ENCODE peak calls at places on chromosomes 6 and 20, in six cellular contexts. One of them, this sample, is unnamed.

GRCh38 chr6:108779521-108779920 is 68.7 kb upstream of the ARMC2 start:
- DNase-seq in stimulated activated naive B cell treated with anti-CD40 and anti-IgM and Interleukin-4, amounts not matched to agents 10 μg/mL and 1 μg/mL and 100 μg/mL, for 72 hours: no peak
- DNase-seq in RCC 7860: no peak
- DNase-seq in left cardiac atrium: no peak
- DNase-seq in caudate nucleus: no peak
- DNase-seq in fibroblast of pulmonary artery: no peak
- DNase-seq in this sample: no peak

GRCh38 chr6:36873612-36874011 is 991 bp downstream of the PPIL1 start:
- DNase-seq in stimulated activated naive B cell treated with anti-CD40 and anti-IgM and Interleukin-4, amounts not matched to agents 10 μg/mL and 1 μg/mL and 100 μg/mL, for 72 hours: no peak
- DNase-seq in RCC 7860: no peak
- DNase-seq in left cardiac atrium: no peak
- DNase-seq in caudate nucleus: no peak
- DNase-seq in fibroblast of pulmonary artery: no peak
- DNase-seq in this sample: no peak

GRCh38 chr20:44470327-44470726 is 5.3 kb upstream of the TTPAL start:
- DNase-seq in stimulated activated naive B cell treated with anti-CD40 and anti-IgM and Interleukin-4, amounts not matched to agents 10 μg/mL and 1 μg/mL and 100 μg/mL, for 72 hours: no peak
- DNase-seq in RCC 7860: no peak
- DNase-seq in left cardiac atrium: no peak
- DNase-seq in caudate nucleus: no peak
- DNase-seq in fibroblast of pulmonary artery: no peak
- DNase-seq in this sample: no peak

GRCh38 chr6:5084192-5084786 is 852 bp upstream of the PPP1R3G start:
- DNase-seq in stimulated activated naive B cell treated with anti-CD40 and anti-IgM and Interleukin-4, amounts not matched to agents 10 μg/mL and 1 μg/mL and 100 μg/mL, for 72 hours: no peak
- DNase-seq in RCC 7860: no peak
- DNase-seq in left cardiac atrium: peak
- DNase-seq in caudate nucleus: no peak
- DNase-seq in fibroblast of pulmonary artery: no peak
- DNase-seq in this sample: peak

GRCh38 chr6:34115396-34116314 is 30.2 kb downstream of the GRM4 start:
- DNase-seq in stimulated activated naive B cell treated with anti-CD40 and anti-IgM and Interleukin-4, amounts not matched to agents 10 μg/mL and 1 μg/mL and 100 μg/mL, for 72 hours: no peak
- DNase-seq in RCC 7860: no peak
- DNase-seq in left cardiac atrium: no peak
- DNase-seq in caudate nucleus: no peak
- DNase-seq in fibroblast of pulmonary artery: peak
- DNase-seq in this sample: no peak

GRCh38 chr20:44959082-44959895 is 908 bp downstream of the TOMM34 start:
- DNase-seq in stimulated activated naive B cell treated with anti-CD40 and anti-IgM and Interleukin-4, amounts not matched to agents 10 μg/mL and 1 μg/mL and 100 μg/mL, for 72 hours: peak
- DNase-seq in RCC 7860: peak
- DNase-seq in left cardiac atrium: no peak
- DNase-seq in caudate nucleus: no peak
- DNase-seq in fibroblast of pulmonary artery: peak
- DNase-seq in this sample: no peak

GRCh38 chr6:49341869-49342268 is 121.2 kb downstream of the MMUT start:
- DNase-seq in stimulated activated naive B cell treated with anti-CD40 and anti-IgM and Interleukin-4, amounts not matched to agents 10 μg/mL and 1 μg/mL and 100 μg/mL, for 72 hours: no peak
- DNase-seq in RCC 7860: no peak
- DNase-seq in left cardiac atrium: no peak
- DNase-seq in caudate nucleus: no peak
- DNase-seq in fibroblast of pulmonary artery: no peak
- DNase-seq in this sample: no peak

GRCh38 chr6:151400473-151400872 is 9.1 kb upstream of the ZBTB2 start:
- DNase-seq in stimulated activated naive B cell treated with anti-CD40 and anti-IgM and Interleukin-4, amounts not matched to agents 10 μg/mL and 1 μg/mL and 100 μg/mL, for 72 hours: no peak
- DNase-seq in RCC 7860: no peak
- DNase-seq in left cardiac atrium: no peak
- DNase-seq in caudate nucleus: no peak
- DNase-seq in fibroblast of pulmonary artery: peak
- DNase-seq in this sample: no peak

GRCh38 chr20:62298577-62299249 is 4.1 kb upstream of the ADRM1 start:
- DNase-seq in stimulated activated naive B cell treated with anti-CD40 and anti-IgM and Interleukin-4, amounts not matched to agents 10 μg/mL and 1 μg/mL and 100 μg/mL, for 72 hours: no peak
- DNase-seq in RCC 7860: no peak
- DNase-seq in left cardiac atrium: peak
- DNase-seq in caudate nucleus: no peak
- DNase-seq in fibroblast of pulmonary artery: no peak
- DNase-seq in this sample: no peak

GRCh38 chr20:52242237-52243230 is 51.0 kb upstream of the ZFP64 start:
- DNase-seq in stimulated activated naive B cell treated with anti-CD40 and anti-IgM and Interleukin-4, amounts not matched to agents 10 μg/mL and 1 μg/mL and 100 μg/mL, for 72 hours: no peak
- DNase-seq in RCC 7860: peak
- DNase-seq in left cardiac atrium: no peak
- DNase-seq in caudate nucleus: no peak
- DNase-seq in fibroblast of pulmonary artery: peak
- DNase-seq in this sample: no peak

GRCh38 chr6:144597511-144597910 is 312.4 kb downstream of the UTRN start:
- DNase-seq in stimulated activated naive B cell treated with anti-CD40 and anti-IgM and Interleukin-4, amounts not matched to agents 10 μg/mL and 1 μg/mL and 100 μg/mL, for 72 hours: no peak
- DNase-seq in RCC 7860: no peak
- DNase-seq in left cardiac atrium: no peak
- DNase-seq in caudate nucleus: no peak
- DNase-seq in fibroblast of pulmonary artery: no peak
- DNase-seq in this sample: no peak

GRCh38 chr6:51542466-51542865 is 544.9 kb downstream of the PKHD1 start:
- DNase-seq in stimulated activated naive B cell treated with anti-CD40 and anti-IgM and Interleukin-4, amounts not matched to agents 10 μg/mL and 1 μg/mL and 100 μg/mL, for 72 hours: no peak
- DNase-seq in RCC 7860: no peak
- DNase-seq in left cardiac atrium: no peak
- DNase-seq in caudate nucleus: no peak
- DNase-seq in fibroblast of pulmonary artery: no peak
- DNase-seq in this sample: no peak

GRCh38 chr20:37911838-37912273 is 8.9 kb downstream of the VSTM2L start:
- DNase-seq in stimulated activated naive B cell treated with anti-CD40 and anti-IgM and Interleukin-4, amounts not matched to agents 10 μg/mL and 1 μg/mL and 100 μg/mL, for 72 hours: no peak
- DNase-seq in RCC 7860: no peak
- DNase-seq in left cardiac atrium: peak
- DNase-seq in caudate nucleus: no peak
- DNase-seq in fibroblast of pulmonary artery: peak
- DNase-seq in this sample: no peak

GRCh38 chr20:8589956-8590355 is 457.9 kb downstream of the PLCB1 start:
- DNase-seq in stimulated activated naive B cell treated with anti-CD40 and anti-IgM and Interleukin-4, amounts not matched to agents 10 μg/mL and 1 μg/mL and 100 μg/mL, for 72 hours: no peak
- DNase-seq in RCC 7860: no peak
- DNase-seq in left cardiac atrium: no peak
- DNase-seq in caudate nucleus: no peak
- DNase-seq in fibroblast of pulmonary artery: peak
- DNase-seq in this sample: no peak

GRCh38 chr6:139433647-139434419 is 59.4 kb upstream of the CITED2 start:
- DNase-seq in stimulated activated naive B cell treated with anti-CD40 and anti-IgM and Interleukin-4, amounts not matched to agents 10 μg/mL and 1 μg/mL and 100 μg/mL, for 72 hours: no peak
- DNase-seq in RCC 7860: no peak
- DNase-seq in left cardiac atrium: no peak
- DNase-seq in caudate nucleus: no peak
- DNase-seq in fibroblast of pulmonary artery: peak
- DNase-seq in this sample: no peak

GRCh38 chr20:58054744-58055373 is 173.6 kb downstream of the ANKRD60 start:
- DNase-seq in stimulated activated naive B cell treated with anti-CD40 and anti-IgM and Interleukin-4, amounts not matched to agents 10 μg/mL and 1 μg/mL and 100 μg/mL, for 72 hours: no peak
- DNase-seq in RCC 7860: no peak
- DNase-seq in left cardiac atrium: peak
- DNase-seq in caudate nucleus: peak
- DNase-seq in fibroblast of pulmonary artery: no peak
- DNase-seq in this sample: no peak

GRCh38 chr6:15876406-15876805 is 213.6 kb upstream of the DTNBP1 start:
- DNase-seq in stimulated activated naive B cell treated with anti-CD40 and anti-IgM and Interleukin-4, amounts not matched to agents 10 μg/mL and 1 μg/mL and 100 μg/mL, for 72 hours: peak
- DNase-seq in RCC 7860: no peak
- DNase-seq in left cardiac atrium: no peak
- DNase-seq in caudate nucleus: no peak
- DNase-seq in fibroblast of pulmonary artery: peak
- DNase-seq in this sample: no peak

GRCh38 chr20:23235173-23236027 is 115.2 kb upstream of the NXT1 start:
- DNase-seq in stimulated activated naive B cell treated with anti-CD40 and anti-IgM and Interleukin-4, amounts not matched to agents 10 μg/mL and 1 μg/mL and 100 μg/mL, for 72 hours: no peak
- DNase-seq in RCC 7860: peak
- DNase-seq in left cardiac atrium: peak
- DNase-seq in caudate nucleus: no peak
- DNase-seq in fibroblast of pulmonary artery: peak
- DNase-seq in this sample: no peak

GRCh38 chr6:115540077-115540869 is 520.4 kb downstream of the FRK start:
- DNase-seq in stimulated activated naive B cell treated with anti-CD40 and anti-IgM and Interleukin-4, amounts not matched to agents 10 μg/mL and 1 μg/mL and 100 μg/mL, for 72 hours: no peak
- DNase-seq in RCC 7860: no peak
- DNase-seq in left cardiac atrium: no peak
- DNase-seq in caudate nucleus: no peak
- DNase-seq in fibroblast of pulmonary artery: no peak
- DNase-seq in this sample: no peak

GRCh38 chr20:2507875-2508630 is 662 bp downstream of the ZNF343 start:
- DNase-seq in stimulated activated naive B cell treated with anti-CD40 and anti-IgM and Interleukin-4, amounts not matched to agents 10 μg/mL and 1 μg/mL and 100 μg/mL, for 72 hours: no peak
- DNase-seq in RCC 7860: no peak
- DNase-seq in left cardiac atrium: peak
- DNase-seq in caudate nucleus: no peak
- DNase-seq in fibroblast of pulmonary artery: peak
- DNase-seq in this sample: no peak

GRCh38 chr6:13886949-13887348 is 37.8 kb upstream of the RNF182 start:
- DNase-seq in stimulated activated naive B cell treated with anti-CD40 and anti-IgM and Interleukin-4, amounts not matched to agents 10 μg/mL and 1 μg/mL and 100 μg/mL, for 72 hours: no peak
- DNase-seq in RCC 7860: no peak
- DNase-seq in left cardiac atrium: no peak
- DNase-seq in caudate nucleus: no peak
- DNase-seq in fibroblast of pulmonary artery: peak
- DNase-seq in this sample: no peak

GRCh38 chr20:11355338-11355737 is 562.4 kb upstream of the BTBD3 start:
- DNase-seq in stimulated activated naive B cell treated with anti-CD40 and anti-IgM and Interleukin-4, amounts not matched to agents 10 μg/mL and 1 μg/mL and 100 μg/mL, for 72 hours: no peak
- DNase-seq in RCC 7860: no peak
- DNase-seq in left cardiac atrium: no peak
- DNase-seq in caudate nucleus: no peak
- DNase-seq in fibroblast of pulmonary artery: no peak
- DNase-seq in this sample: no peak

GRCh38 chr6:27205375-27206278 is 41.9 kb upstream of the PRSS16 start:
- DNase-seq in stimulated activated naive B cell treated with anti-CD40 and anti-IgM and Interleukin-4, amounts not matched to agents 10 μg/mL and 1 μg/mL and 100 μg/mL, for 72 hours: no peak
- DNase-seq in RCC 7860: no peak
- DNase-seq in left cardiac atrium: no peak
- DNase-seq in caudate nucleus: no peak
- DNase-seq in fibroblast of pulmonary artery: peak
- DNase-seq in this sample: no peak

GRCh38 chr20:15143478-15143877 is 806.1 kb upstream of the FLRT3 start:
- DNase-seq in stimulated activated naive B cell treated with anti-CD40 and anti-IgM and Interleukin-4, amounts not matched to agents 10 μg/mL and 1 μg/mL and 100 μg/mL, for 72 hours: no peak
- DNase-seq in RCC 7860: no peak
- DNase-seq in left cardiac atrium: no peak
- DNase-seq in caudate nucleus: no peak
- DNase-seq in fibroblast of pulmonary artery: no peak
- DNase-seq in this sample: no peak

GRCh38 chr20:44479643-44480042 is 4.0 kb downstream of the TTPAL start:
- DNase-seq in stimulated activated naive B cell treated with anti-CD40 and anti-IgM and Interleukin-4, amounts not matched to agents 10 μg/mL and 1 μg/mL and 100 μg/mL, for 72 hours: peak
- DNase-seq in RCC 7860: no peak
- DNase-seq in left cardiac atrium: no peak
- DNase-seq in caudate nucleus: no peak
- DNase-seq in fibroblast of pulmonary artery: no peak
- DNase-seq in this sample: no peak

GRCh38 chr20:52958206-52958605 is 14.0 kb upstream of the TSHZ2 start:
- DNase-seq in stimulated activated naive B cell treated with anti-CD40 and anti-IgM and Interleukin-4, amounts not matched to agents 10 μg/mL and 1 μg/mL and 100 μg/mL, for 72 hours: no peak
- DNase-seq in RCC 7860: peak
- DNase-seq in left cardiac atrium: no peak
- DNase-seq in caudate nucleus: no peak
- DNase-seq in fibroblast of pulmonary artery: no peak
- DNase-seq in this sample: no peak

GRCh38 chr20:41142914-41143313 is 5.6 kb downstream of the PLCG1 start:
- DNase-seq in stimulated activated naive B cell treated with anti-CD40 and anti-IgM and Interleukin-4, amounts not matched to agents 10 μg/mL and 1 μg/mL and 100 μg/mL, for 72 hours: no peak
- DNase-seq in RCC 7860: no peak
- DNase-seq in left cardiac atrium: no peak
- DNase-seq in caudate nucleus: no peak
- DNase-seq in fibroblast of pulmonary artery: no peak
- DNase-seq in this sample: no peak

GRCh38 chr6:45614488-45615285 is 237.0 kb upstream of the SUPT3H start:
- DNase-seq in stimulated activated naive B cell treated with anti-CD40 and anti-IgM and Interleukin-4, amounts not matched to agents 10 μg/mL and 1 μg/mL and 100 μg/mL, for 72 hours: no peak
- DNase-seq in RCC 7860: no peak
- DNase-seq in left cardiac atrium: no peak
- DNase-seq in caudate nucleus: no peak
- DNase-seq in fibroblast of pulmonary artery: peak
- DNase-seq in this sample: no peak

GRCh38 chr6:5764401-5764955 is 242.2 kb downstream of the NRN1 start:
- DNase-seq in stimulated activated naive B cell treated with anti-CD40 and anti-IgM and Interleukin-4, amounts not matched to agents 10 μg/mL and 1 μg/mL and 100 μg/mL, for 72 hours: peak
- DNase-seq in RCC 7860: no peak
- DNase-seq in left cardiac atrium: peak
- DNase-seq in caudate nucleus: peak
- DNase-seq in fibroblast of pulmonary artery: no peak
- DNase-seq in this sample: no peak

GRCh38 chr6:29702519-29703103 is 20.6 kb upstream of the HLA-F start:
- DNase-seq in stimulated activated naive B cell treated with anti-CD40 and anti-IgM and Interleukin-4, amounts not matched to agents 10 μg/mL and 1 μg/mL and 100 μg/mL, for 72 hours: peak
- DNase-seq in RCC 7860: peak
- DNase-seq in left cardiac atrium: peak
- DNase-seq in caudate nucleus: no peak
- DNase-seq in fibroblast of pulmonary artery: peak
- DNase-seq in this sample: no peak

GRCh38 chr6:37242429-37243052 is 15.0 kb upstream of the TBC1D22B start:
- DNase-seq in stimulated activated naive B cell treated with anti-CD40 and anti-IgM and Interleukin-4, amounts not matched to agents 10 μg/mL and 1 μg/mL and 100 μg/mL, for 72 hours: no peak
- DNase-seq in RCC 7860: peak
- DNase-seq in left cardiac atrium: peak
- DNase-seq in caudate nucleus: no peak
- DNase-seq in fibroblast of pulmonary artery: peak
- DNase-seq in this sample: no peak

GRCh38 chr6:133368664-133369063 is 127.5 kb downstream of the EYA4 start:
- DNase-seq in stimulated activated naive B cell treated with anti-CD40 and anti-IgM and Interleukin-4, amounts not matched to agents 10 μg/mL and 1 μg/mL and 100 μg/mL, for 72 hours: no peak
- DNase-seq in RCC 7860: no peak
- DNase-seq in left cardiac atrium: no peak
- DNase-seq in caudate nucleus: no peak
- DNase-seq in fibroblast of pulmonary artery: no peak
- DNase-seq in this sample: no peak